ENCODE peak calls at places on chromosomes 1 and 21, in nine cellular contexts. H is T1000; B is NCI-H1694 treated with DMSO at 0.1 percent for 48 hours; O is progenitor cell of endocrine pancreas; D is AG08396; G is stimulated activated CD8-positive, alpha-beta memory T cell treated with anti-CD3 and anti-CD28 coated beads, Interleukin-2, amount 100 ng/mL, for 48 hours; U is neural progenitor cell; C is SK-N-DZ; W is tibial nerve. L is an unnamed sample.

GRCh38 chr1:181647314-181648035 is 164.2 kb downstream of the CACNA1E start:
- DNase-seq in W (no peak), C (no peak), U (no peak), G (no peak), D (no peak), B (no peak), H (no peak), O (no peak), L (no peak)

GRCh38 chr1:59919742-59920141 is 6.8 kb downstream of the CYP2J2 start:
- DNase-seq in D (no peak), B (no peak), U (no peak), G (no peak), C (peak), W (no peak), H (no peak), O (no peak), L (no peak)

GRCh38 chr1:160277330-160277729 is 7.6 kb downstream of the PEX19 start:
- DNase-seq in U (no peak), C (no peak), W (no peak), G (no peak), O (no peak), D (no peak), H (no peak), B (no peak), L (no peak)

GRCh38 chr1:35768350-35769187 is 1.2 kb downstream of the CLSPN start:
- DNase-seq in U (no peak), G (no peak), O (no peak), D (no peak), W (no peak), B (peak), H (no peak), C (no peak), L (no peak)

GRCh38 chr1:230066466-230067404 is at the start of gene GALNT2:
- DNase-seq in D (peak), W (peak), B (peak), G (peak), O (peak), U (peak), H (peak), C (peak), L (peak)

GRCh38 chr21:42567861-42568260 is 54.2 kb downstream of the SLC37A1 start:
- DNase-seq in O (no peak), H (no peak), W (no peak), D (no peak), G (no peak), C (no peak), U (no peak), B (no peak), L (no peak)

GRCh38 chr1:2059290-2059953 is 9.2 kb downstream of the PRKCZ start:
- DNase-seq in H (no peak), U (no peak), O (no peak), C (no peak), D (no peak), W (no peak), B (no peak), G (no peak), L (no peak)

GRCh38 chr1:167121375-167122120 is 27.7 kb downstream of the STYXL2 start:
- DNase-seq in B (no peak), W (no peak), O (peak), C (no peak), U (peak), H (no peak), D (no peak), G (no peak), L (peak)

GRCh38 chr1:59418361-59418760 is 121.5 kb downstream of the FGGY start:
- DNase-seq in G (no peak), O (no peak), B (no peak), H (no peak), U (no peak), C (no peak), W (no peak), D (no peak), L (no peak)

GRCh38 chr1:110672001-110672752 is 2.6 kb downstream of the KCNA3 start:
- DNase-seq in U (peak), O (no peak), B (peak), G (peak), H (no peak), C (peak), D (peak), W (no peak), L (peak)

GRCh38 chr1:203268901-203269653 is 36.2 kb upstream of the BTG2 start:
- DNase-seq in G (no peak), W (peak), B (peak), C (peak), H (peak), O (no peak), U (peak), D (peak), L (peak)

GRCh38 chr1:224495861-224496260 is 61.3 kb upstream of the WDR26 start:
- DNase-seq in B (no peak), O (no peak), U (no peak), C (no peak), H (no peak), G (no peak), D (no peak), W (no peak), L (no peak)

GRCh38 chr1:165668184-165668583 is 30.2 kb downstream of the ALDH9A1 start:
- DNase-seq in W (no peak), C (no peak), G (no peak), O (no peak), U (no peak), B (no peak), D (no peak), H (no peak), L (no peak)

GRCh38 chr1:16242556-16243407 is 5.8 kb upstream of the CPLANE2 start:
- DNase-seq in C (no peak), B (no peak), G (no peak), D (no peak), O (no peak), H (no peak), U (no peak), W (no peak), L (no peak)

GRCh38 chr1:83796409-83796808 is 202.5 kb downstream of the TTLL7 start:
- DNase-seq in C (no peak), H (no peak), B (no peak), G (no peak), W (no peak), U (no peak), D (no peak), O (no peak), L (no peak)

L was measured in naive thymus-derived CD8-positive, alpha-beta T cell.